ENCODE peak calls at places on chromosome 19, in six cellular contexts. N is CD8-positive, alpha-beta T cell; C is body of pancreas; H is Caco-2; F is mucosa of descending colon; Q is left ventricle myocardium inferior. X is an unnamed sample.

GRCh38 chr19:30522359-30522758 is 150.2 kb downstream of the ZNF536 start:
- DNase-seq in N (no peak), C (no peak), H (no peak), F (no peak), Q (no peak), X (no peak)

GRCh38 chr19:1172353-1173159 is 1.5 kb downstream of the SBNO2 start:
- DNase-seq in N (no peak), C (peak; percentile 65), H (no peak), F (peak; percentile 70), Q (no peak), X (peak; percentile 85)

GRCh38 chr19:18118420-18119242 is 21.1 kb downstream of the MAST3 start:
- DNase-seq in N (no peak), C (peak; percentile 25), H (no peak), F (no peak), Q (no peak), X (peak; percentile 25)

GRCh38 chr19:33054623-33055022 is 10.1 kb downstream of the RHPN2 start:
- DNase-seq in N (no peak), C (peak; percentile 55), H (no peak), F (peak; percentile 94), Q (no peak), X (no peak)

GRCh38 chr19:53388904-53389303 is 6.0 kb upstream of the ZNF765 start:
- DNase-seq in N (no peak), C (no peak), H (no peak), F (no peak), Q (no peak), X (no peak)

GRCh38 chr19:52492201-52492960 is 35.1 kb upstream of the ZNF808 start:
- DNase-seq in N (peak; percentile 7), C (no peak), H (peak; percentile 49), F (no peak), Q (no peak), X (no peak)

GRCh38 chr19:12733369-12733896 is 1.1 kb downstream of the TRIR start:
- DNase-seq in N (peak; percentile 42), C (no peak), H (no peak), F (no peak), Q (no peak), X (peak; percentile 49)

GRCh38 chr19:14432817-14433453 is at the start of gene PKN1:
- DNase-seq in N (peak; percentile 46), C (peak; percentile 46), H (peak; percentile 52), F (peak; percentile 72), Q (peak; percentile 76), X (peak; percentile 28)

GRCh38 chr19:33403973-33404304 is 30.4 kb downstream of the CEBPG start:
- DNase-seq in N (no peak), C (no peak), H (no peak), F (no peak), Q (peak; percentile 7), X (no peak)

GRCh38 chr19:2727640-2727944 is 6.4 kb upstream of the DIRAS1 start:
- DNase-seq in N (no peak), C (no peak), H (no peak), F (no peak), Q (no peak), X (no peak)

GRCh38 chr19:7670150-7670784 is 1.4 kb downstream of the RETN start:
- DNase-seq in N (peak; percentile 26), C (no peak), H (no peak), F (no peak), Q (no peak), X (no peak)
- H3K4me3 ChIP-seq in N (peak overlapping the region; percentile 30), C (no peak overlapping the region), H (peak overlapping the region; percentile 34), F (no peak overlapping the region), Q (no peak overlapping the region), X (no peak overlapping the region)

DNA sequence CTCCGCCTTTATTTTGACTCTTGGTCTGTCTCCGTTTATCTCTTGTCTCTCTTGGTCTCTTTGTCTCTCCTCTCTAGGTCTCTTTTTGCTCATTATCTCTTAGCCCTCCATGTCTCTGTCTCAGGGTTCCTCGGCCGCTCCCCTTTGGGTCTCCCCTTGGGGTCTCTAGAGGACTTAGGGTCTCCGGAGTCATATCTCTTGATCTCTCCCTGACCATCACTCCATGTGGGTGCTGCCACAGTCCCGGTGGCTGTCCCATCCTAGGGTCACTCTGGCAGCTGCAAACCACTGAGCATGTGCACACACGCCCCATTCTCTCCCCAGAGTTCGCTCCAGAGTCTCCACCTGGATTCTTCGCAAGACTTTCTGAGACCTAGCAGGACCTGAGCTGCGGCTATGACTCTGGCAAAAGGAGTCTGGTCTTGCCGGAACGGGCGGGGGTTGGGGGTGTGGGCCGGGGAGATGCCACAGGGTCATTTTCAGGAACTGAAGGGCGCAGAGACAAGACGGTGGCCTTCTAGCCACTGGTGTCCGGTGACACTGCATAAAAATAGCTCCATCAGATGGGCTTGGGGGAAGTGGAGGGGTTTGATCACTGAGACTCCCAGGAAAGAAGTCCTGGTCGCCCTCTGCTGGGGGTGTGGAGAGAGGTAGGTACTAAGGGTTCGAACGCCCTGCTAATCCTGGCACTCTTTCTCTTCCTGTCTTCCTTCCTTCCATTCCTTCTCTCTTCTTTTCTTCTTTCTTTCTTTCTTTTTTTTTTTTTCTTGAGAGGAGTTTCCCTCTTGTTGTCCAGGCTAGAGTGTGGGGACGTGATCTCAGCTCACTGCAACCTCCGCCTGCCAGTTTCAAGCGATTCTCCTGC is 1.2 kb upstream of the KCNA7 start:
- DNase-seq in N (no peak), C (no peak), H (peak; percentile 72), F (no peak), Q (no peak), X (no peak)
- TF ChIP-seq CTCF in N (no peak), C (no peak), H (peak; percentile 44), F (no peak), Q (peak; percentile 19), X (peak; percentile 29)

GRCh38 chr19:16446108-16447014 is 25.4 kb downstream of the EPS15L1 start:
- DNase-seq in N (no peak), C (no peak), H (no peak), F (no peak), Q (no peak), X (no peak)
- H3K4me3 ChIP-seq in N (no peak overlapping the region), C (no peak overlapping the region), H (no peak overlapping the region), F (no peak overlapping the region), Q (peak overlapping the region; percentile 25), X (no peak overlapping the region)

GRCh38 chr19:35140898-35141626 is 2.0 kb upstream of the FXYD7 start:
- DNase-seq in N (peak; percentile 96), C (peak; percentile 93), H (peak; percentile 85), F (peak; percentile 99), Q (peak; percentile 92), X (peak; percentile 89)
- TF ChIP-seq CTCF in N (peak; percentile 32), C (peak; percentile 18), H (no peak), F (peak; percentile 44), Q (peak; percentile 50), X (peak; percentile 38)

GRCh38 chr19:10407102-10407501 is 3.8 kb upstream of the CDC37 start:
- DNase-seq in N (no peak), C (no peak), H (no peak), F (no peak), Q (no peak), X (no peak)

GRCh38 chr19:10412257-10412977 is 7.9 kb upstream of the PDE4A start:
- DNase-seq in N (no peak), C (no peak), H (no peak), F (no peak), Q (no peak), X (no peak)

GRCh38 chr19:10406191-10406590 is 2.8 kb upstream of the CDC37 start:
- DNase-seq in N (no peak), C (no peak), H (no peak), F (no peak), Q (no peak), X (no peak)

GRCh38 chr19:10404888-10405808 is 1.8 kb upstream of the CDC37 start:
- DNase-seq in N (peak; percentile 56), C (no peak), H (no peak), F (peak; percentile 49), Q (no peak), X (no peak)

GRCh38 chr19:10408511-10409291 is 5.4 kb upstream of the CDC37 start:
- DNase-seq in N (no peak), C (no peak), H (no peak), F (peak; percentile 57), Q (no peak), X (no peak)
- H3K4me3 ChIP-seq in N (peak overlapping the region; percentile 9), C (no peak overlapping the region), H (no peak overlapping the region), F (no peak overlapping the region), Q (no peak overlapping the region), X (no peak overlapping the region)

GRCh38 chr19:48591021-48591420 is 15.5 kb upstream of the SPACA4 start:
- DNase-seq in N (no peak), C (no peak), H (no peak), F (no peak), Q (no peak), X (peak; percentile 30)
- TF ChIP-seq CTCF in N (no peak), C (no peak), H (peak; percentile 11), F (no peak), Q (no peak), X (peak; percentile 13)

DNA sequence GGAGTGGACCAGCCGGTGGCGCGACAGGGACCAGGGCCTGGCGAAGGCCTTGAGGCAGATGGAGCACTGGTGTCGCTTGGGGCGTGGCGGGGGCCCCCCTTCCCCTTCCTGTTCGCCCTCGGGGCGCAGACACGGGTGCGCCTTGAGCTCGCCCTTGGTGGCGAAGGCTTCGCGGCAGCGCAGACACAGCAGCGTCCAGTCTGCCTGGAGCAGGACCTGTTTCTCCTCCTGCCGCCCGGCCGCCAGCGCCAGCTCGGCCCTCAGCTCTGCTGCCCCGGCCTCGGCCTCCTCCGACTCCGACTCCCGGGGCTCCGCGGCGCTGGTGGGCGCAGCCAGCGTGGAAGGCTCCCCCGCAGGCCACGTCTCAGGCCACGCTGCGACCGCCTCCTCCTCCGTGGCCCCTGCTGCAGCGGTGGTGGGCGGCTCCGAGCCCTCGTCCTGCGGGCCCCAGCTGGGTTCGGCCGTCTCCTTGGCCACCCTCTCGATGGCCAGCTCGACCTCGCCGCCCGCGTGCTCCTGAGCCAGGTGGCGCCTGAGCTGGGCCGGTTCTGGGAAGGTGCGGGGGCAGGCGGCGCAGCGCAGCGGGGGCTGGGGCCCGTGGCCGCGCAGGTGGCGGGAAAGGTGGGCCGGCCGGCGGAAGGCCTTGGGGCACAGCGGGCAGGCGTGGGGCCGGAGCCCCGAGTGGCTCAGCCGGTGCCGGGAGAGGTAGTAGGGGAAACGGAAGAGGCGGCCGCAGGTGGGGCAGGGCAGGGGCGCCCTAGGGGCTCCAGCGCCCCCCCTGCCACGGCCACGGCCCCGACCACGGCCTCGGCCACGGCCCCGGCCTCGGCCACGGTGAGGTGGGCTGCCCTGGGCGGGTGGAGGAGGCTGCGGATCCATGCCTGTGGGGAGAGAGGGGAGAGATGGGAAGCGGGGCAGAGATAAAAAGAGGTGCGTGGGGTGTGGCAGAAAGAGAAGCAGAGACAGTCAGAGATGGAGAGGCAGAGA is 1.6 kb downstream of the ZNF579 start:
- DNase-seq in N (no peak), C (no peak), H (no peak), F (no peak), Q (no peak), X (no peak)
- H3K4me3 ChIP-seq in N (no peak overlapping the region), C (no peak overlapping the region), H (peak overlapping the region; percentile 68), F (no peak overlapping the region), Q (peak overlapping the region; percentile 95), X (peak overlapping the region; percentile 93)

DNA sequence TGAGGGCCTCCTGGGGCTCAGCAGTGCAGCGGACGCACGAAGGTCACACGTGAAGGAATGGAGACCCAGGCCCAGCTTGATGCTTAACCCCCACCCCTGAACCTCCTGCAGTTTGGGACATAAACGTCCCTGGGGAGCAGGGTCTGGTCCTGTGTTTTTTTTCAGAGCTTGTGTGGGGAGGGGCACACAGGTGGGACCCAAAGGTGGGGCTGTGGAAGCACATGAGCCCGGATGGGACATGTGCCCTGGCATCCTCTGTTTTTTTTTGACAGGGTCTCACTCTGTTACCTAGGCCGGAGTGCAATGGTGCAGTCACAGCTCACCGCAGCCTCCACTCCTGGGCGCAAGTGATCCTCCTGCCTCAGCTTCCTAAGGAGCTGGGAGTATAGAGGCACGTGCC is 20.5 kb downstream of the UBXN6 start:
- DNase-seq in N (no peak), C (no peak), H (no peak), F (no peak), Q (no peak), X (no peak)
- TF ChIP-seq CTCF in N (no peak), C (no peak), H (no peak), F (no peak), Q (no peak), X (no peak)